ENCODE peak calls at places on chromosomes 1 and 21, in ten cellular contexts. L, F, W, R, O, D, U, S, X and N are unnamed samples.

GRCh38 chr1:110087812-110088738 is 17.6 kb upstream of the ALX3 start:
- DNase-seq in L (no peak), F (peak; percentile 48), W (no peak), R (peak; percentile 54), O (peak; percentile 52), D (no peak), U (peak; percentile 31), S (no peak), X (peak; percentile 80), N (peak; percentile 47)

GRCh38 chr21:45747802-45748445 is 104.4 kb downstream of the PCBP3 start:
- DNase-seq in L (peak; percentile 81), F (no peak), W (no peak), R (no peak), O (no peak), D (no peak), U (peak; percentile 18), S (no peak), X (no peak), N (no peak)

GRCh38 chr1:246005067-246005466 is 502.0 kb downstream of the SMYD3 start:
- DNase-seq in L (no peak), F (no peak), W (no peak), R (no peak), O (no peak), D (no peak), U (no peak), S (no peak), X (no peak), N (no peak)

GRCh38 chr1:156816561-156817328 is at the start of gene SH2D2A:
- DNase-seq in L (peak; percentile 93), F (peak; percentile 78), W (peak; percentile 60), R (peak; percentile 67), O (peak; percentile 65), D (no peak), U (no peak), S (no peak), X (peak; percentile 92), N (peak; percentile 72)

GRCh38 chr21:45981641-45982255 is at the start of gene COL6A1:
- DNase-seq in L (no peak), F (peak; percentile 43), W (peak; percentile 50), R (peak; percentile 22), O (peak; percentile 59), D (no peak), U (no peak), S (peak; percentile 83), X (no peak), N (peak; percentile 64)

GRCh38 chr1:15305366-15305765 is 58.3 kb downstream of the FHAD1 start:
- DNase-seq in L (no peak), F (no peak), W (no peak), R (no peak), O (no peak), D (peak; percentile 56), U (no peak), S (no peak), X (no peak), N (no peak)

GRCh38 chr1:97332716-97333115 is 588.1 kb downstream of the DPYD start:
- DNase-seq in L (no peak), F (no peak), W (no peak), R (no peak), O (no peak), D (no peak), U (no peak), S (no peak), X (no peak), N (no peak)

GRCh38 chr1:38179423-38179822 is 132.8 kb upstream of the POU3F1 start:
- DNase-seq in L (no peak), F (no peak), W (no peak), R (no peak), O (no peak), D (no peak), U (no peak), S (no peak), X (no peak), N (no peak)

GRCh38 chr21:18493420-18493819 is 89.8 kb upstream of the TMPRSS15 start:
- DNase-seq in L (no peak), F (no peak), W (no peak), R (no peak), O (no peak), D (no peak), U (no peak), S (no peak), X (no peak), N (no peak)

GRCh38 chr1:92444351-92444750 is 42.4 kb downstream of the GFI1 start:
- DNase-seq in L (peak; percentile 64), F (no peak), W (no peak), R (no peak), O (no peak), D (no peak), U (no peak), S (no peak), X (no peak), N (no peak)

GRCh38 chr1:47031585-47031984 is 8.1 kb downstream of the CYP4X1 start:
- DNase-seq in L (peak; percentile 42), F (no peak), W (no peak), R (no peak), O (no peak), D (no peak), U (no peak), S (no peak), X (no peak), N (no peak)

GRCh38 chr1:205074084-205074483 is 10.2 kb downstream of the TMEM81 start:
- DNase-seq in L (no peak), F (no peak), W (no peak), R (no peak), O (no peak), D (no peak), U (no peak), S (no peak), X (no peak), N (no peak)

GRCh38 chr1:89812992-89813391 is 7.8 kb upstream of the LRRC8D start:
- DNase-seq in L (no peak), F (no peak), W (no peak), R (no peak), O (no peak), D (no peak), U (no peak), S (no peak), X (no peak), N (no peak)

GRCh38 chr1:89873757-89874156 is 52.9 kb downstream of the LRRC8D start:
- DNase-seq in L (no peak), F (no peak), W (no peak), R (no peak), O (no peak), D (no peak), U (no peak), S (no peak), X (no peak), N (no peak)

GRCh38 chr1:107897428-107898339 is 67.3 kb downstream of the VAV3 start:
- DNase-seq in L (no peak), F (no peak), W (peak; percentile 24), R (no peak), O (no peak), D (no peak), U (no peak), S (no peak), X (no peak), N (peak; percentile 11)

GRCh38 chr1:232534552-232535517 is 95.1 kb downstream of the SIPA1L2 start:
- DNase-seq in L (no peak), F (no peak), W (no peak), R (no peak), O (no peak), D (no peak), U (no peak), S (no peak), X (no peak), N (no peak)
- TF ChIP-seq POLR2AphosphoS5 in L (no peak), F (no peak), W (no peak), R (no peak), O (no peak), D (no peak), U (no peak), S (no peak), X (no peak), N (no peak)

GRCh38 chr1:160679893-160680292 is 31.7 kb downstream of the CD48 start:
- DNase-seq in L (no peak), F (no peak), W (no peak), R (no peak), O (no peak), D (no peak), U (no peak), S (no peak), X (no peak), N (no peak)
- TF ChIP-seq POLR2AphosphoS5 in L (no peak), F (no peak), W (no peak), R (no peak), O (no peak), D (no peak), U (no peak), S (no peak), X (no peak), N (no peak)

DNA sequence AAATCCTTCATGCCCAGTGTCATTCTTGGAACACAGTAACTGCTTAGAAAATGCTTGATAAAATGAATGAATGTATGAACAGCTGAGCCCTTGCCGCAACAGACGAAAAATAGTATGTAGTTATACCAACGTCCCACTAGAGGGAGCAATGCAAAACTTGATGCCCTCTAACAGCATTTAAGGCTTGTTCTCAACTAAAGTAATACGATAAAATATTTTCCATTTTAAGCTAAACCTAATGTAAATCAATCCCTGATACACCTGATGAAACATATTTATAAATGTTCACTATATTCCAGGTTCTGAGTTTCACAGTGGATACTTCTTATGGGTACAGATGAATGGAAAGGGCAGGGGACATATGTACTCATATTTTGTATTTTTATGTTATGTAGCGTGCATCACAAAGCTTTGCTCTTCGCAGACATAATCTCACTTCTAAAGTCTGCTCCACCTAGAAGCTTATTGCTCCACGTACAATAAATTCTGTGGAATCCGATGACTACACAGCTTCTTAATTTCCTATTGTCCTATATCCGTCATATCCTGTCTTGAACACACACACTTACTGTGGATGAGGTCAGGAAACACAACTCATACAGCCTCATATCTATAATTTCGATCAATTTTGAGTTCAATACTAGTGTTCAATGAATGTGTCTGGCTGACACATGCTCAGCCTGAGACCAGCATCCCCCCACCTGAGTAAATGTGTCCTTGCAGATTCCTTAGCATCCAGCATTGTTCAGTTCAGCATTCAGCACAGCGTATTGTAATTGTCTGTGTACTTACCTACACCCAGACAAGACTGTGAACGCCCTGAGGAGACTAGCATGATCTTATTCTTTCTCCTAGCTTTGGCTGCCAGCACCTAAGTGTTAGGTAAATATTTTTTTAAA is 4.4 kb upstream of the UTP25 start:
- DNase-seq in L (peak; percentile 68), F (no peak), W (no peak), R (no peak), O (no peak), D (peak; percentile 56), U (peak; percentile 55), S (no peak), X (peak; percentile 79), N (no peak)
- TF ChIP-seq POLR2AphosphoS5 in L (no peak), F (no peak), W (no peak), R (no peak), O (no peak), D (no peak), U (no peak), S (no peak), X (no peak), N (no peak)

DNA sequence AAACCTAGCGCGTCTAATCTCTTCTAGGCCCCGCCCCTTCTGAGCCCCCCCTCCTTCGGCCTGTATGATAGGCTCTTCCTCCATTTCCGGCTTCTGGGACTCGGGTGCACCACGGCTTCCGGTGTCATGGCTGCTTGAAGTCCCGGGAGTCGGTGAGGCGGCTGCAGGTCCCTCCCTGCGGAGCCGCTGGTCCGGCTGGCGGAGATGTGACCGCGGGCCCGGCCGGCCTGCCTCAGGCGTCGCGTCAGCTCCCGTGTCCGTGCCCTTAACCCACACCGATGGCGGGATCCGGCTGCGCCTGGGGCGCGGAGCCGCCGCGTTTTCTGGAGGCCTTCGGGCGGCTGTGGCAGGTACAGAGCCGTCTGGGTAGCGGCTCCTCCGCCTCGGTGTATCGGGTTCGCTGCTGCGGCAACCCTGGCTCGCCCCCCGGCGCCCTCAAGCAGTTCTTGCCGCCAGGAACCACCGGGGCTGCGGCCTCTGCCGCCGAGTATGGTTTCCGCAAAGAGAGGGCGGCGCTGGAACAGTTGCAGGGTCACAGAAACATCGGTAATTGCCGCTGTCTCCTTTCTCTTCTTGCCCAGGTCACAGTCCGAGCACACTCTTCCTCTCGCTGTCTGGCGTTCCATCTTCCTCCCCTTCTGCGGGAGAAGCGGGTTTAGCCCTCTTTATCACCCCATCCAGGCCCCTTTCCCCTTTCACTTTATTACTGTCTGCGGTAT is at the start of gene UHMK1:
- DNase-seq in L (peak; percentile 98), F (peak; percentile 83), W (peak; percentile 93), R (peak; percentile 73), O (peak; percentile 91), D (peak; percentile 79), U (peak; percentile 76), S (peak; percentile 97), X (peak; percentile 98), N (peak; percentile 92)
- TF ChIP-seq POLR2AphosphoS5 in L (peak; percentile 78), F (peak; percentile 74), W (peak; percentile 67), R (peak; percentile 83), O (no peak), D (peak; percentile 90), U (peak; percentile 92), S (peak; percentile 51), X (peak; percentile 91), N (peak; percentile 77)